ENCODE peak calls at places on chromosomes 6 and 20, in ten cellular contexts. B is activated CD4-positive, alpha-beta T cell treated with anti-CD3 and anti-CD28 coated beads for 48 hours; E is SJSA1; M is islet precursor cell; C is left lung; I is aorta; J is mesothelial cell of epicardium; O is activated T-helper 1 cell treated with anti-CD3 and anti-CD28 coated beads, Interleukin-2, amount 50 U/mL, for 16 hours; F is ELR; A is caudate nucleus. L is an unnamed sample.

GRCh38 chr6:16388488-16388887 is 150.1 kb downstream of the GMPR start:
- DNase-seq in B (no peak), M (no peak), J (no peak), I (no peak), A (no peak), O (no peak), F (peak; percentile 54), E (no peak), C (no peak), L (no peak)

GRCh38 chr6:104711371-104711770 is 148.3 kb downstream of the HACE1 start:
- DNase-seq in B (no peak), M (no peak), E (peak; percentile 14), A (no peak), I (no peak), O (no peak), C (no peak), F (peak; percentile 83), J (no peak), L (peak; percentile 2)

GRCh38 chr20:18172379-18172778 is 34.7 kb downstream of the KAT14 start:
- DNase-seq in E (no peak), F (no peak), A (no peak), C (no peak), M (no peak), B (no peak), J (no peak), I (no peak), O (no peak), L (no peak)

GRCh38 chr20:52105573-52106422 is 85.8 kb downstream of the ZFP64 start:
- DNase-seq in F (peak; percentile 76), B (peak; percentile 63), J (no peak), M (peak; percentile 88), I (no peak), C (no peak), E (no peak), O (no peak), A (no peak), L (no peak)

GRCh38 chr6:26322645-26323482 is 42.1 kb upstream of the BTN3A2 start:
- DNase-seq in I (no peak), M (peak; percentile 75), C (peak; percentile 46), O (no peak), B (peak; percentile 81), A (no peak), J (no peak), E (peak; percentile 97), F (peak; percentile 96), L (peak; percentile 86)

GRCh38 chr6:6661684-6662083 is 73.2 kb downstream of the LY86 start:
- DNase-seq in M (peak; percentile 33), B (no peak), J (no peak), A (no peak), C (peak; percentile 57), F (no peak), I (no peak), E (no peak), O (no peak), L (peak; percentile 35)

GRCh38 chr20:50111120-50111828 is 1.7 kb downstream of the UBE2V1 start:
- DNase-seq in A (no peak), C (no peak), E (no peak), J (no peak), M (peak; percentile 82), I (no peak), O (no peak), B (peak; percentile 73), F (peak; percentile 92), L (no peak)

GRCh38 chr6:33688451-33689147 is 22.9 kb downstream of the UQCC2 start:
- DNase-seq in F (no peak), I (no peak), J (no peak), E (no peak), C (no peak), A (no peak), M (no peak), O (no peak), B (no peak), L (no peak)

GRCh38 chr6:7269816-7270215 is 43.2 kb downstream of the SSR1 start:
- DNase-seq in I (no peak), M (peak; percentile 38), E (no peak), F (no peak), O (no peak), C (peak; percentile 5), J (no peak), A (no peak), B (no peak), L (no peak)

GRCh38 chr6:160431231-160431630 is 83.1 kb downstream of the SLC22A3 start:
- DNase-seq in F (peak; percentile 25), O (no peak), B (no peak), E (no peak), C (no peak), J (no peak), M (no peak), A (no peak), I (no peak), L (no peak)

GRCh38 chr6:30781697-30782424 is 37.5 kb upstream of the IER3 start:
- DNase-seq in O (no peak), J (peak; percentile 85), E (peak; percentile 97), I (peak; percentile 99), C (peak; percentile 95), F (peak; percentile 100), A (peak; percentile 61), M (peak; percentile 75), B (peak; percentile 56), L (peak; percentile 86)

GRCh38 chr6:33343953-33344611 is 26.5 kb upstream of the ZBTB22 start:
- DNase-seq in B (peak; percentile 41), C (no peak), M (no peak), A (no peak), E (no peak), J (no peak), O (peak; percentile 12), F (no peak), I (no peak), L (no peak)